ENCODE peak calls at places on chromosomes 4 and X, in eight cellular contexts. F is SK-N-SH, Q is neural progenitor cell, H is hepatocyte, Y is MM.1S, E is GM23248, K is PC-3, G is GM23338. T is an unnamed sample.

GRCh38 chr4:80532674-80533333 is 197.3 kb downstream of the CFAP299 start:
- DNase-seq in F (no peak), Q (no peak), H (no peak), Y (no peak), E (no peak), K (no peak), G (peak), T (no peak)

GRCh38 chr4:25174674-25175073 is 14.4 kb upstream of the SEPSECS start:
- DNase-seq in F (no peak), Q (no peak), H (no peak), Y (no peak), E (peak), K (peak), G (no peak), T (no peak)

GRCh38 chrX:54447461-54447860 is 7.3 kb downstream of the TSR2 start:
- DNase-seq in F (no peak), Q (peak), H (peak), Y (no peak), E (peak), K (peak), G (peak), T (no peak)

GRCh38 chrX:21781525-21781924 is 23.6 kb upstream of the SMPX start:
- DNase-seq in F (no peak), Q (no peak), H (no peak), Y (peak), E (no peak), K (no peak), G (no peak), T (no peak)

GRCh38 chr4:187656953-187657352 is 338.6 kb upstream of the ZFP42 start:
- DNase-seq in F (no peak), Q (no peak), H (no peak), Y (no peak), E (no peak), K (no peak), G (no peak), T (no peak)

GRCh38 chr4:70280567-70280966 is 38.2 kb downstream of the CSN3 start:
- DNase-seq in F (no peak), Q (no peak), H (no peak), Y (no peak), E (no peak), K (no peak), G (no peak), T (no peak)

GRCh38 chrX:109826954-109827708 is 94.1 kb upstream of the ACSL4 start:
- DNase-seq in F (no peak), Q (no peak), H (peak), Y (no peak), E (peak), K (peak), G (peak), T (no peak)

GRCh38 chr4:186294160-186294559 is 28.2 kb downstream of the F11 start:
- DNase-seq in F (no peak), Q (no peak), H (no peak), Y (no peak), E (no peak), K (no peak), G (no peak), T (no peak)

GRCh38 chr4:8010618-8011017 is 71.0 kb upstream of the AFAP1 start:
- DNase-seq in F (peak), Q (peak), H (peak), Y (no peak), E (no peak), K (no peak), G (no peak), T (no peak)

GRCh38 chr4:12884846-12885796 is 599.0 kb downstream of the RAB28 start:
- DNase-seq in F (no peak), Q (peak), H (no peak), Y (no peak), E (no peak), K (no peak), G (peak), T (no peak)

GRCh38 chr4:84940960-84941359 is 25.5 kb downstream of the WDFY3 start:
- DNase-seq in F (no peak), Q (no peak), H (no peak), Y (no peak), E (no peak), K (no peak), G (no peak), T (no peak)

GRCh38 chr4:112956458-112956857 is 93.0 kb upstream of the ANK2 start:
- DNase-seq in F (no peak), Q (no peak), H (no peak), Y (no peak), E (no peak), K (no peak), G (no peak), T (no peak)

GRCh38 chr4:72112514-72113156 is 80.8 kb downstream of the NPFFR2 start:
- DNase-seq in F (no peak), Q (no peak), H (peak), Y (peak), E (peak), K (peak), G (no peak), T (peak)

GRCh38 chr4:172726001-172726423 is 442.6 kb upstream of the GALNT7 start:
- DNase-seq in F (no peak), Q (peak), H (peak), Y (no peak), E (peak), K (peak), G (no peak), T (no peak)

GRCh38 chr4:2432991-2433530 is 14.3 kb downstream of the CFAP99 start:
- DNase-seq in F (no peak), Q (no peak), H (no peak), Y (no peak), E (peak), K (peak), G (no peak), T (no peak)

GRCh38 chr4:5371415-5372190 is 320.3 kb downstream of the STK32B start:
- DNase-seq in F (no peak), Q (no peak), H (no peak), Y (no peak), E (peak), K (peak), G (no peak), T (no peak)

GRCh38 chrX:40175416-40176255 is 77.9 kb upstream of the BCOR start:
- DNase-seq in F (peak), Q (peak), H (peak), Y (peak), E (peak), K (peak), G (peak), T (no peak)

GRCh38 chr4:18859468-18859867 is 837.9 kb upstream of the LCORL start:
- DNase-seq in F (no peak), Q (peak), H (no peak), Y (no peak), E (no peak), K (no peak), G (peak), T (no peak)

GRCh38 chr4:185201983-185202962 is 1.5 kb downstream of the CFAP97 start:
- DNase-seq in F (peak), Q (peak), H (no peak), Y (no peak), E (peak), K (no peak), G (peak), T (no peak)

GRCh38 chrX:17361620-17362019 is 13.4 kb upstream of the NHS start:
- DNase-seq in F (peak), Q (peak), H (no peak), Y (no peak), E (no peak), K (peak), G (peak), T (no peak)

GRCh38 chrX:129931411-129932136 is 25.6 kb downstream of the UTP14A start:
- DNase-seq in F (peak), Q (peak), H (peak), Y (peak), E (peak), K (peak), G (peak), T (peak)

GRCh38 chrX:13092455-13092941 is 48.1 kb upstream of the FAM9C start:
- DNase-seq in F (no peak), Q (no peak), H (no peak), Y (no peak), E (no peak), K (no peak), G (no peak), T (no peak)

GRCh38 chr4:3688018-3688998 is 77.9 kb upstream of the ADRA2C start:
- DNase-seq in F (no peak), Q (no peak), H (no peak), Y (no peak), E (no peak), K (no peak), G (no peak), T (no peak)

GRCh38 chr4:178273168-178273567 is 830.9 kb upstream of the AGA start:
- DNase-seq in F (no peak), Q (no peak), H (no peak), Y (no peak), E (no peak), K (no peak), G (no peak), T (no peak)

GRCh38 chr4:104491826-104492771 is 2.6 kb downstream of the CXXC4 start:
- DNase-seq in F (peak), Q (peak), H (peak), Y (peak), E (peak), K (no peak), G (peak), T (no peak)

GRCh38 chrX:17679820-17680219 is 57.5 kb upstream of the SCML1 start:
- DNase-seq in F (no peak), Q (no peak), H (no peak), Y (no peak), E (no peak), K (no peak), G (no peak), T (no peak)

GRCh38 chrX:100447563-100448397 is 37.7 kb upstream of the PCDH19 start:
- DNase-seq in F (peak), Q (peak), H (peak), Y (peak), E (peak), K (peak), G (peak), T (peak)

GRCh38 chr4:23773884-23774636 is 115.8 kb downstream of the PPARGC1A start:
- DNase-seq in F (no peak), Q (no peak), H (no peak), Y (no peak), E (no peak), K (no peak), G (peak), T (no peak)

GRCh38 chrX:9882669-9883446 is 84.3 kb upstream of the CLDN34 start:
- DNase-seq in F (no peak), Q (no peak), H (peak), Y (no peak), E (no peak), K (no peak), G (no peak), T (no peak)

GRCh38 chrX:46029777-46030176 is 515.4 kb downstream of the ZNF674 start:
- DNase-seq in F (no peak), Q (no peak), H (no peak), Y (no peak), E (no peak), K (peak), G (no peak), T (no peak)

GRCh38 chr4:68738036-68738435 is 67.6 kb upstream of the UGT2B15 start:
- DNase-seq in F (no peak), Q (no peak), H (no peak), Y (no peak), E (no peak), K (no peak), G (no peak), T (no peak)

GRCh38 chr4:2438822-2439718 is 20.3 kb downstream of the CFAP99 start:
- DNase-seq in F (no peak), Q (no peak), H (no peak), Y (no peak), E (no peak), K (no peak), G (no peak), T (no peak)

GRCh38 chr4:95556460-95556859 is 7.7 kb upstream of the UNC5C start:
- DNase-seq in F (no peak), Q (no peak), H (no peak), Y (no peak), E (no peak), K (no peak), G (no peak), T (peak)

GRCh38 chrX:108399427-108400165 is 38.6 kb downstream of the COL4A6 start:
- DNase-seq in F (no peak), Q (no peak), H (no peak), Y (no peak), E (peak), K (peak), G (no peak), T (no peak)

GRCh38 chr4:25085621-25086020 is 54.9 kb upstream of the LGI2 start:
- DNase-seq in F (no peak), Q (no peak), H (no peak), Y (no peak), E (no peak), K (no peak), G (no peak), T (no peak)

GRCh38 chrX:74940414-74940813 is 15.2 kb upstream of the NEXMIF start:
- DNase-seq in F (no peak), Q (no peak), H (no peak), Y (no peak), E (no peak), K (no peak), G (no peak), T (no peak)

GRCh38 chr4:106083065-106083464 is 187.8 kb downstream of the NPNT start:
- DNase-seq in F (no peak), Q (no peak), H (no peak), Y (no peak), E (no peak), K (no peak), G (no peak), T (no peak)

GRCh38 chr4:878796-879729 is 53.1 kb downstream of the GAK start:
- DNase-seq in F (no peak), Q (no peak), H (no peak), Y (no peak), E (no peak), K (no peak), G (no peak), T (no peak)

DNA sequence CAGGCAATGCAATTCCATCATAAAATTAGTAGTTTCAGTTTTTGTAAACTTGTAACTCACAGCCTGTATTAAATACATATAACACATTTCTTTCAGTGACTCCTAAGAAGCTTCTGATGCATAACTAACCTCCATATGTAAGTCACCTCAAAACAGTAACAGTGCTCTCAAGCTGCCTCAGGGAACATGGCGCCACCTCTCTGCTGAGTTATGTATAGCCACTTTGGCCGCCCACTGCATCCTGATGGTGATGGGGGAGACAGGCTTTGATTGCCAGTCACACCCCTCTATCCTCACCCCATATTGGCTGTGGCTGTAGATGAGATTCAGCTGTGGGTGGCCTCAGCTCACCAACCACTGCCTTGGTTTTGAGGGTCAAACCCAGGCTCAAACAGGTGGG is 54.3 kb downstream of the LRBA start:
- DNase-seq in F (peak), Q (peak), H (peak), Y (peak), E (peak), K (peak), G (peak), T (no peak)
- TF ChIP-seq EZH2phosphoT487 in F (no peak), Q (no peak), H (no peak), Y (no peak), E (no peak), K (no peak), G (no peak), T (no peak)

GRCh38 chr4:20176881-20177280 is 74.8 kb upstream of the SLIT2 start:
- DNase-seq in F (no peak), Q (no peak), H (no peak), Y (no peak), E (no peak), K (no peak), G (no peak), T (no peak)
- TF ChIP-seq EZH2phosphoT487 in F (no peak), Q (no peak), H (no peak), Y (no peak), E (no peak), K (no peak), G (no peak), T (no peak)

GRCh38 chr4:159046683-159047082 is 56.2 kb upstream of the RAPGEF2 start:
- DNase-seq in F (no peak), Q (no peak), H (peak), Y (no peak), E (no peak), K (no peak), G (no peak), T (no peak)

GRCh38 chr4:159045321-159045720 is 57.6 kb upstream of the RAPGEF2 start:
- DNase-seq in F (no peak), Q (peak), H (no peak), Y (peak), E (no peak), K (no peak), G (no peak), T (no peak)

GRCh38 chr4:159049780-159050375 is 53.0 kb upstream of the RAPGEF2 start:
- DNase-seq in F (no peak), Q (no peak), H (no peak), Y (no peak), E (no peak), K (no peak), G (no peak), T (no peak)

GRCh38 chr4:159047478-159048165 is 55.3 kb upstream of the RAPGEF2 start:
- DNase-seq in F (no peak), Q (no peak), H (peak), Y (no peak), E (peak), K (no peak), G (no peak), T (no peak)

DNA sequence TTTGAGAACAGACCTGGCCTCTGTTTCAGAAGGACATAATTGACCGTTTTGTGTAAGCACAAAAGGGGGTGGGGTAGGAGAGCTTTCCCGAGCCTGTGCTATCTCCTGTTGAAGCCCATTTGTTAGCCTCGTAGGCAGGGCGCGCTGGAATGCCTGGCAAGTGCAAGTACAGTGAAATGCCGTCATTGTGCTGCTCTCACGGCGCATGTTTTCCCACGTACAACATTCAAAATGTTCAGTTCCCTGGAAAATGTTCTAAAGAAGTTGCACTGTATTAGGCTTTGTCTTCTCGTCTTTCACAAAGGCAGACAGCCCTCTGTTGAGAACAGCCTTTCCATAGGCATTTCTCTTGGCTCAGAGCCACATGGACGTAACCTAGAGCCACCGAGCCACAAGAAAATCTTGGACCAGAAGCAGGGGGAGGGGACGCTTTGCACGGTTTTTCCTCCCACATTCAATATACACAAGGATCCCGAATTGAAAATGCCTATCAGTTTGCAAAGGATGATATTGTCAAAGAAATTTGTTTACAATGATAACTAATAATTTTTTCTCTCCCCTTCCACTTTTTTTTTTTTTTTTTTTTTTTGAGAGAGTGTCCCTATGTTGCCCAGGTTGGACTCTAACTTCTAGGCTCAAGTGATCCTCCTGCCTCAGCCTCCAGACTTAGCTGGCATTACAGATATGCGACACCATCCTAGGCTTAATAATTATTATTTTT is 54.6 kb upstream of the RAPGEF2 start:
- DNase-seq in F (peak), Q (peak), H (peak), Y (no peak), E (peak), K (peak), G (peak), T (no peak)
- TF ChIP-seq EZH2phosphoT487 in F (no peak), Q (no peak), H (no peak), Y (no peak), E (no peak), K (no peak), G (no peak), T (no peak)

GRCh38 chr4:64807821-64808220 is 398.6 kb upstream of the TECRL start:
- DNase-seq in F (no peak), Q (no peak), H (no peak), Y (no peak), E (no peak), K (no peak), G (no peak), T (no peak)
- TF ChIP-seq EZH2phosphoT487 in F (no peak), Q (no peak), H (no peak), Y (no peak), E (no peak), K (no peak), G (no peak), T (no peak)

GRCh38 chr4:100966846-100967245 is 380.5 kb downstream of the PPP3CA start:
- DNase-seq in F (no peak), Q (no peak), H (no peak), Y (no peak), E (no peak), K (no peak), G (no peak), T (no peak)

GRCh38 chr4:100960232-100960631 is 387.1 kb downstream of the PPP3CA start:
- DNase-seq in F (no peak), Q (no peak), H (no peak), Y (no peak), E (no peak), K (peak), G (no peak), T (no peak)

GRCh38 chr4:100968046-100968445 is 379.3 kb downstream of the PPP3CA start:
- DNase-seq in F (no peak), Q (no peak), H (no peak), Y (no peak), E (no peak), K (no peak), G (no peak), T (no peak)

DNA sequence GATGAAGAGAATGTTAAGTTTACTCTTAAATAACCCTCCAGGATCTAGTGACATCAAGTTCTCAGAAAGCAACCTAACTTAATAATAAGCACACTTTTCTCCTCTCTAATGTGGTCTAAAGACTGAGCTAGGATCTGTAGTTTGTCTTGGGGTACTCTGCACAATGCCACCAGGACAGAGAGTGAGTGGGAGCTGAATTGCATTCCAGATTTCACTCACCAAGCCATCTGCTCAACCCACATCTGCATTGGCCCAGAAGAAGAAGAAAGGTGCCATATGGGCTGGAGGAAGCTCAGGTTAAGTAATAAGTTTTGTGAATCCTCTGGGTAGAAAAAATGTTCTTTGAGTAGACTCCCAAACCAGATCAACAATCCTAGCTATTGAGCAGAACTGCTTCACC is 384.6 kb downstream of the PPP3CA start:
- DNase-seq in F (no peak), Q (no peak), H (no peak), Y (no peak), E (no peak), K (no peak), G (no peak), T (no peak)
- TF ChIP-seq EZH2phosphoT487 in F (no peak), Q (no peak), H (no peak), Y (no peak), E (no peak), K (no peak), G (no peak), T (no peak)

GRCh38 chr4:139436122-139436521 is 17.8 kb upstream of the RAB33B start:
- DNase-seq in F (no peak), Q (no peak), H (no peak), Y (no peak), E (no peak), K (peak), G (no peak), T (no peak)

GRCh38 chr4:139443661-139444060 is 10.3 kb upstream of the RAB33B start:
- DNase-seq in F (no peak), Q (no peak), H (no peak), Y (no peak), E (no peak), K (no peak), G (no peak), T (no peak)

GRCh38 chr4:139438141-139438540 is 15.8 kb upstream of the RAB33B start:
- DNase-seq in F (no peak), Q (no peak), H (no peak), Y (no peak), E (no peak), K (no peak), G (no peak), T (no peak)

DNA sequence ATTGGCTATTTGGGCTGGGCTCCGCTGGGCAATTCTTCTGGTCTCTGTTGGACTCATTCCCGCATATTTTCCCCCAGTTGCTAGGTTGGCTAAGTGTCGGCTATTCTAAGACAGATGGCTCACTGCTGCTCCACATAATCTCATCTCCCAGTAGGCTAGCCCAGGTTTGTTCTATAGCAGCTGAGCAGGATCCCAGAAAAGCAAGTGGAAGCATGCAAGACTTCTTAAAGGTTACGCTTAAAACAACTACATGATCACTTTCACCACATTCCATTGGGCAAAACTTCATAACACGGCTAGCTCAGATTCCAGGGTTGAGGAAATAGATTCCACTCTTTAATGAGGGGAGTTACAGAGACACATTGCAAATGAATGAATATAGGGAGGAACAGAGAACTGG is 12.9 kb upstream of the RAB33B start:
- DNase-seq in F (no peak), Q (no peak), H (no peak), Y (no peak), E (no peak), K (no peak), G (no peak), T (no peak)
- TF ChIP-seq EZH2phosphoT487 in F (no peak), Q (no peak), H (no peak), Y (no peak), E (no peak), K (no peak), G (no peak), T (no peak)